ENCODE peak calls at places on chromosomes 13 and 19, in nine cellular contexts. W is A549; V is osteoblast; O is PC-3; T is BE2C; J is effector memory CD4-positive, alpha-beta T cell; K is H9; E is CD4-positive, alpha-beta memory T cell; U is cardiac muscle cell. F is an unnamed sample.

GRCh38 chr19:30941591-30941990 is 407.6 kb downstream of the TSHZ3 start:
- DNase-seq in W (no peak), T (no peak), V (no peak), U (no peak), J (no peak), E (no peak), K (no peak), O (no peak), F (no peak)

GRCh38 chr19:1608414-1609391 is 3.4 kb upstream of the UQCR11 start:
- DNase-seq in K (no peak), U (no peak), W (no peak), J (no peak), V (no peak), E (peak; percentile 37), O (peak; percentile 58), T (peak; percentile 45), F (peak; percentile 41)

GRCh38 chr13:21913010-21913409 is 242.1 kb downstream of the FGF9 start:
- DNase-seq in T (no peak), O (no peak), J (no peak), K (peak; percentile 79), E (no peak), U (peak; percentile 25), V (no peak), W (no peak), F (no peak)

GRCh38 chr13:99361197-99361596 is 54.0 kb upstream of the GPR183 start:
- DNase-seq in O (no peak), W (no peak), K (no peak), E (peak; percentile 70), U (no peak), T (no peak), V (no peak), J (no peak), F (peak; percentile 73)

GRCh38 chr19:57434386-57435061 is 601 bp upstream of the ZNF749 start:
- DNase-seq in J (no peak), U (no peak), W (no peak), E (no peak), O (no peak), T (no peak), K (peak; percentile 50), V (peak; percentile 1), F (no peak)

GRCh38 chr13:27168870-27169525 is 2.6 kb downstream of the USP12 start:
- DNase-seq in U (no peak), E (no peak), W (no peak), T (no peak), K (no peak), J (no peak), V (peak; percentile 86), O (peak; percentile 29), F (no peak)

GRCh38 chr19:46798713-46799112 is 10.3 kb upstream of the SLC1A5 start:
- DNase-seq in J (no peak), E (no peak), T (no peak), U (no peak), K (no peak), V (no peak), W (no peak), O (no peak), F (no peak)

GRCh38 chr13:20847298-20847697 is 55.2 kb downstream of the XPO4 start:
- DNase-seq in E (no peak), K (no peak), V (no peak), T (peak; percentile 13), W (no peak), J (no peak), U (peak; percentile 86), O (no peak), F (no peak)

GRCh38 chr13:113665582-113666323 is 1.3 kb upstream of the GRK1 start:
- DNase-seq in W (no peak), T (peak; percentile 3), K (no peak), J (no peak), E (no peak), V (peak; percentile 71), U (no peak), O (no peak), F (no peak)

GRCh38 chr13:113882266-113882627 is 18.4 kb upstream of the GAS6 start:
- DNase-seq in U (no peak), V (peak; percentile 80), W (no peak), O (no peak), T (no peak), J (no peak), K (no peak), E (no peak), F (no peak)

GRCh38 chr19:771332-771785 is 20.4 kb downstream of the MISP start:
- DNase-seq in O (peak; percentile 50), K (peak; percentile 64), W (peak; percentile 81), E (no peak), U (peak; percentile 60), V (peak; percentile 90), T (peak; percentile 64), J (no peak), F (peak; percentile 40)

GRCh38 chr13:79485014-79485441 is 4.1 kb downstream of the NDFIP2 start:
- DNase-seq in O (peak; percentile 77), E (no peak), W (peak; percentile 87), K (no peak), V (peak; percentile 77), U (no peak), J (no peak), T (no peak), F (no peak)

GRCh38 chr13:64709079-64709478 is 2521.1 kb downstream of the PCDH9 start:
- DNase-seq in V (no peak), J (no peak), T (peak; percentile 16), K (no peak), U (no peak), E (no peak), W (no peak), O (no peak), F (no peak)

GRCh38 chr13:31898383-31899071 is 133.0 kb upstream of the FRY start:
- DNase-seq in T (peak; percentile 24), J (no peak), U (no peak), W (no peak), O (no peak), K (no peak), E (peak; percentile 19), V (no peak), F (no peak)
- H3K4me1 ChIP-seq in T (peaks cover 31% of the 10 kb centered on the region), J (peaks cover 25% of the 10 kb centered on the region), U (peaks cover 10% of the 10 kb centered on the region), W (no peaks in the 10 kb centered on the region), O (no peaks in the 10 kb centered on the region), K (no peaks in the 10 kb centered on the region), E (peaks cover 45% of the 10 kb centered on the region), V (peaks cover 15% of the 10 kb centered on the region), F (no peaks in the 10 kb centered on the region)

DNA sequence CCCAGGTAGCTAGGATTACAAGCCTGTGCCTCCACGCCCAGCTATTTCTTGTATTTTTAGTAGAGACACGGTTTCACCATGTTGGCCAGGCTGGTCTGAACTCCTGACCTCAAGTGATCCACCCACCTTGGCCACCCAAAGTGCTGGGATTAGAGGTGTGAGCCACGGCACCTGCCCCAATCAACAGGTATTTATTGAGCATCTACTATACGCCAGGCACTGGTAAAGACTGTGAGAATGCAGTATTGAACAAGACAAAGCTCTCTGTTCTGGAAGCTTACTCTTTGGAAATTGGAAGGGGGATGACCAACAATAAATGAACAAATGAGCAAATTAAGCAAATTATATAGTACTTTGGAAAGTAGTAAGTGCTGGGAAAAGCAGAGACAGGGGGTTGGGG is 21.4 kb upstream of the ERCC1 start:
- DNase-seq in V (no peak), O (no peak), K (no peak), U (no peak), T (no peak), W (no peak), J (no peak), E (no peak), F (no peak)
- H3K4me1 ChIP-seq in V (peaks cover 33% of the 10 kb centered on the region), O (peaks cover 23% of the 10 kb centered on the region), K (peaks cover 4% of the 10 kb centered on the region), U (peaks cover 15% of the 10 kb centered on the region), T (peaks cover 5% of the 10 kb centered on the region), W (peaks cover 48% of the 10 kb centered on the region), J (peaks cover 47% of the 10 kb centered on the region), E (peaks cover 57% of the 10 kb centered on the region), F (peaks cover 46% of the 10 kb centered on the region)

GRCh38 chr19:14515501-14516047 is 2.6 kb downstream of the DNAJB1 start:
- DNase-seq in T (no peak), J (no peak), U (no peak), V (peak; percentile 36), W (no peak), K (no peak), O (no peak), E (no peak), F (no peak)

GRCh38 chr19:14516746-14517438 is 1.3 kb downstream of the DNAJB1 start:
- DNase-seq in V (peak; percentile 57), U (no peak), W (no peak), O (no peak), T (no peak), E (peak; percentile 43), K (no peak), J (no peak), F (peak; percentile 37)

GRCh38 chr19:14517840-14518505 is at the start of gene DNAJB1:
- DNase-seq in O (peak; percentile 76), W (peak; percentile 64), K (no peak), J (peak; percentile 36), U (peak; percentile 78), V (peak; percentile 99), E (peak; percentile 73), T (peak; percentile 75), F (no peak)

GRCh38 chr19:14516048-14516534 is 2.1 kb downstream of the DNAJB1 start:
- DNase-seq in T (no peak), E (no peak), O (peak; percentile 60), U (no peak), W (no peak), K (no peak), J (no peak), V (peak; percentile 86), F (no peak)

GRCh38 chr19:14517446-14517839 is 754 bp downstream of the DNAJB1 start:
- DNase-seq in V (no peak), T (no peak), O (no peak), J (no peak), U (peak; percentile 62), W (no peak), K (no peak), E (no peak), F (no peak)
- H3K4me1 ChIP-seq in V (peaks cover 30% of the 10 kb centered on the region), T (no peaks in the 10 kb centered on the region), O (peaks cover 43% of the 10 kb centered on the region), J (peaks cover 51% of the 10 kb centered on the region), U (peaks cover 10% of the 10 kb centered on the region), W (peaks cover 70% of the 10 kb centered on the region), K (no peaks in the 10 kb centered on the region), E (peaks cover 64% of the 10 kb centered on the region), F (peaks cover 70% of the 10 kb centered on the region)

DNA sequence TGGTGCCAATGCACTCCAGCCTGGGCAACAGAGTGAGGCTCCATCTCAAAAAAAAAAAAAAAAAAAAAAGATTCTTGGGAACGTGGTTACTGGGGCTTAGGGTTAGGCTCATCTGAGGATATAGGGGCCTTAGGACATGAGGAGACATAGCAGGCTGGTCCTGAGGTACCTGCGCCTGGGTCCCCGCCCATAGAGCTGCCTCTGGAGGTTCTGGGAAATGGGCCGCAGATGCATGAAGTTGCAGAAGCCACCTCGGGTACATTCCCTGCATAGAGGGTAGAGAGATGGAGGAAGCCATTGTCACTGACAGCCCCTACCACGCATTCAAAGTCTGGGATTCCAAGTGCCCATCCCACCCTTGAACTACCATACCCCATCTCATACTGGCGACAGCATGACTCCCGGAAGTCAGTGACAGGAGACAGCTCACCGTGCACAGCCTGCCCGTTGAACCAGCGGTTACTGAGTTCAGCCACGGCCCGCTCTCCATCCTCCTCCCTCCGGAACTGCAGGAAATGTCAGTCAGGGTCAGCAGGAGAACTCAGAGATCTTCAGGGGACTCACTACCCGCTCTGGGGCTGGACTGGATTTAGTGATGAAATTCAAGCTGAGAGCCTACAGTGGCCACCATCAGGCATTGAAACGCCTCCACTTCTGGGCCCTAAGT is 1.4 kb downstream of the U2AF1L4 start:
- DNase-seq in T (no peak), W (no peak), E (no peak), V (no peak), K (no peak), U (no peak), O (no peak), J (no peak), F (no peak)
- H3K4me1 ChIP-seq in T (peaks cover 3% of the 10 kb centered on the region), W (peaks cover 36% of the 10 kb centered on the region), E (peaks cover 63% of the 10 kb centered on the region), V (peaks cover 18% of the 10 kb centered on the region), K (peaks cover 4% of the 10 kb centered on the region), U (peaks cover 3% of the 10 kb centered on the region), O (peaks cover 22% of the 10 kb centered on the region), J (peaks cover 44% of the 10 kb centered on the region), F (peaks cover 74% of the 10 kb centered on the region)

F was measured in CD4-positive, CD25-positive, alpha-beta regulatory T cell.